ENCODE peak calls at places on chromosome 5, in eight cellular contexts. X is islet precursor cell, H is naive B cell, N is ovary, K is ACHN, T is NCI-H1092, G is WERI-Rb-1, F is myocyte. I is an unnamed sample.

GRCh38 chr5:75009559-75010230 is 42.7 kb downstream of the GCNT4 start:
- DNase-seq in H (no peak), T (no peak), N (no peak), K (no peak), X (no peak), G (no peak), F (no peak), I (no peak)

GRCh38 chr5:96196890-96197289 is 235.2 kb upstream of the ELL2 start:
- DNase-seq in X (no peak), H (no peak), T (no peak), N (no peak), G (no peak), F (no peak), K (no peak), I (no peak)

GRCh38 chr5:102223542-102224444 is 72.3 kb downstream of the SLCO4C1 start:
- DNase-seq in F (peak; percentile 29), X (no peak), G (no peak), N (no peak), H (peak; percentile 24), T (peak; percentile 4), K (peak; percentile 62), I (peak; percentile 6)

GRCh38 chr5:132406144-132406783 is 36.8 kb downstream of the SLC22A5 start:
- DNase-seq in T (no peak), N (no peak), X (peak; percentile 31), H (no peak), K (no peak), F (no peak), G (no peak), I (no peak)

GRCh38 chr5:68287976-68288755 is 72.6 kb downstream of the PIK3R1 start:
- DNase-seq in H (peak; percentile 39), G (peak; percentile 17), N (peak; percentile 81), T (no peak), K (peak; percentile 59), F (peak; percentile 70), X (peak; percentile 89), I (peak; percentile 28)

GRCh38 chr5:34587355-34588241 is 68.5 kb upstream of the RAI14 start:
- DNase-seq in H (no peak), F (peak; percentile 34), N (no peak), K (no peak), G (no peak), X (no peak), T (no peak), I (peak; percentile 78)

GRCh38 chr5:102778478-102778877 is 23.4 kb downstream of the PAM start:
- DNase-seq in T (no peak), K (no peak), N (no peak), X (no peak), H (no peak), F (peak; percentile 73), G (no peak), I (peak; percentile 85)

GRCh38 chr5:170393235-170393634 is 4.1 kb upstream of the KCNMB1 start:
- DNase-seq in X (peak; percentile 69), F (no peak), G (no peak), T (no peak), H (peak; percentile 28), N (no peak), K (no peak), I (no peak)

GRCh38 chr5:181237758-181238385 is 5.8 kb downstream of the RACK1 start:
- DNase-seq in N (no peak), F (no peak), K (no peak), H (no peak), G (no peak), X (no peak), T (no peak), I (no peak)

GRCh38 chr5:57054135-57054534 is 102.2 kb upstream of the MIER3 start:
- DNase-seq in H (no peak), X (no peak), N (no peak), T (no peak), G (no peak), F (no peak), K (no peak), I (no peak)

GRCh38 chr5:121675932-121676331 is 175.8 kb upstream of the FTMT start:
- DNase-seq in N (no peak), K (no peak), H (no peak), T (no peak), X (no peak), F (no peak), G (no peak), I (no peak)

GRCh38 chr5:35780236-35780635 is 76.5 kb upstream of the IL7R start:
- DNase-seq in K (no peak), F (no peak), X (no peak), H (no peak), G (no peak), N (no peak), T (no peak), I (no peak)

GRCh38 chr5:14250094-14250777 is 107.1 kb downstream of the TRIO start:
- DNase-seq in K (peak; percentile 44), N (peak; percentile 86), G (peak; percentile 94), T (peak; percentile 69), F (no peak), X (no peak), H (no peak), I (peak; percentile 48)

GRCh38 chr5:180159756-180160155 is 49.3 kb downstream of the RASGEF1C start:
- DNase-seq in F (peak; percentile 35), X (no peak), H (no peak), N (no peak), G (no peak), T (no peak), K (no peak), I (peak; percentile 44)

GRCh38 chr5:135386886-135387628 is 12.0 kb downstream of the MACROH2A1 start:
- DNase-seq in N (no peak), F (peak; percentile 79), K (peak; percentile 63), G (no peak), T (no peak), H (no peak), X (no peak), I (peak; percentile 85)

GRCh38 chr5:40790947-40791593 is 7.1 kb downstream of the PRKAA1 start:
- DNase-seq in K (no peak), N (no peak), X (no peak), T (no peak), H (no peak), F (peak; percentile 23), G (no peak), I (peak; percentile 20)